ENCODE peak calls at places on chromosomes 11 and 22, in nine cellular contexts. S is stomach, U is A673, Q is colonic mucosa, R is left ventricle myocardium inferior, E is heart left ventricle, M is cardiac muscle cell, W is endodermal cell, H is PC-3. F is an unnamed sample. For H3K4me1, the result is how much of the 10 kb centered on the place peaks cover.

GRCh38 chr22:30041881-30042280 is 38.4 kb upstream of the HORMAD2 start:
- DNase-seq in S (no peak), U (no peak), Q (no peak), R (no peak), E (no peak), M (no peak), W (no peak), H (no peak), F (no peak)

GRCh38 chr11:17476317-17477083 is at the start of gene ABCC8:
- DNase-seq in S (peak), U (no peak), Q (no peak), R (no peak), E (no peak), M (no peak), W (peak), H (no peak), F (no peak)

GRCh38 chr11:134331565-134332188 is at the start of gene GLB1L2:
- DNase-seq in S (peak), U (peak), Q (peak), R (peak), E (peak), M (peak), W (peak), H (peak), F (peak)

GRCh38 chr22:29541845-29542244 is 11.7 kb downstream of the THOC5 start:
- DNase-seq in S (no peak), U (no peak), Q (no peak), R (no peak), E (no peak), M (no peak), W (no peak), H (no peak), F (no peak)

GRCh38 chr22:33850724-33851123 is 69.6 kb downstream of the LARGE1 start:
- DNase-seq in S (no peak), U (no peak), Q (no peak), R (no peak), E (no peak), M (no peak), W (peak), H (no peak), F (no peak)

GRCh38 chr11:47508595-47509555 is 44.1 kb downstream of the CELF1 start:
- DNase-seq in S (peak), U (no peak), Q (peak), R (no peak), E (no peak), M (no peak), W (no peak), H (no peak), F (no peak)

GRCh38 chr11:120303004-120303637 is 22.0 kb upstream of the TLCD5 start:
- DNase-seq in S (peak), U (peak), Q (peak), R (peak), E (peak), M (peak), W (peak), H (peak), F (no peak)

GRCh38 chr11:103842795-103843194 is 193.6 kb upstream of the DDI1 start:
- DNase-seq in S (no peak), U (peak), Q (no peak), R (no peak), E (no peak), M (peak), W (no peak), H (no peak), F (no peak)

GRCh38 chr11:43772733-43773132 is 92.2 kb downstream of the HSD17B12 start:
- DNase-seq in S (no peak), U (no peak), Q (no peak), R (no peak), E (no peak), M (no peak), W (no peak), H (no peak), F (no peak)

GRCh38 chr11:75249704-75250103 is 9.1 kb downstream of the TPBGL start:
- DNase-seq in S (no peak), U (no peak), Q (no peak), R (no peak), E (no peak), M (no peak), W (peak), H (no peak), F (peak)

GRCh38 chr11:99098751-99099150 is 78.0 kb downstream of the CNTN5 start:
- DNase-seq in S (no peak), U (no peak), Q (no peak), R (no peak), E (no peak), M (no peak), W (no peak), H (no peak), F (no peak)

GRCh38 chr11:2523821-2524391 is 79.1 kb downstream of the KCNQ1 start:
- DNase-seq in S (peak), U (no peak), Q (no peak), R (peak), E (peak), M (no peak), W (peak), H (no peak), F (peak)

GRCh38 chr11:15224466-15224865 is 109.7 kb downstream of the INSC start:
- DNase-seq in S (no peak), U (no peak), Q (no peak), R (no peak), E (no peak), M (no peak), W (peak), H (no peak), F (no peak)

GRCh38 chr22:37487559-37487958 is 1.4 kb upstream of the MFNG start:
- DNase-seq in S (no peak), U (no peak), Q (no peak), R (no peak), E (no peak), M (no peak), W (no peak), H (no peak), F (no peak)

GRCh38 chr22:50242406-50242949 is 2.3 kb downstream of the TUBGCP6 start:
- DNase-seq in S (no peak), U (no peak), Q (no peak), R (no peak), E (no peak), M (no peak), W (no peak), H (peak), F (no peak)
- H3K4me3 ChIP-seq in S (peak), U (peak), Q (peak), R (peak), E (peak), M (peak), W (peak), H (peak), F (peak)

GRCh38 chr11:88433546-88434230 is 96.2 kb upstream of the CTSC start:
- DNase-seq in S (no peak), U (no peak), Q (no peak), R (no peak), E (no peak), M (no peak), W (no peak), H (no peak), F (no peak)
- H3K4me1 ChIP-seq in S (under half), U (under half), Q (under half), R (under half), E (under half), M (under half), W (under half), H (under half), F (under half)

DNA sequence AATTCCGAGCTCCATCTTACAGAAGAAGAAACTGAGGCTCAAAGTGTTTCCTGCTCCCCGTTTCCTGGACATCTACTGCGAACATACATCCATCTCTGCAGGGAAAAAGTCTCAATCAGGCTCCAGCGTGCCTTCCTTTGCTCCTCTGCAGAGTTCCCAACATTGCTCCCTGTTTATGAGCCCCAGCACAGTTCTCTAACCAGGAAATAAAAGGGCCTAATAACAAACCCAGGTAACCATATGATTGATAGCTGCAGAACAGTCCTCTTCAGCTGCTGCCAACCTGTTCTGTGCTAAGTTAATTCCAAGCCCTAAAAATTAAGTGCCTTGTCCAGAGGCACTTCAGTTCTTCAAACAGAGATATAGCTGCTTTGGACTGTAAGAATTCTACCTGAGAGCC is 104.9 kb upstream of the ASPHD2 start:
- DNase-seq in S (no peak), U (no peak), Q (no peak), R (no peak), E (no peak), M (no peak), W (no peak), H (no peak), F (no peak)
- H3K4me3 ChIP-seq in S (no peak), U (no peak), Q (no peak), R (no peak), E (no peak), M (no peak), W (no peak), H (no peak), F (no peak)

GRCh38 chr22:35838849-35839646 is 121.4 kb downstream of the APOL5 start:
- DNase-seq in S (no peak), U (peak), Q (peak), R (no peak), E (peak), M (peak), W (peak), H (peak), F (no peak)

GRCh38 chr22:35835267-35835997 is 117.8 kb downstream of the APOL5 start:
- DNase-seq in S (no peak), U (no peak), Q (no peak), R (no peak), E (no peak), M (no peak), W (no peak), H (peak), F (no peak)

GRCh38 chr22:35835998-35836691 is 118.5 kb downstream of the APOL5 start:
- DNase-seq in S (peak), U (peak), Q (peak), R (peak), E (peak), M (peak), W (peak), H (peak), F (no peak)

GRCh38 chr22:35839811-35840739 is 122.4 kb downstream of the APOL5 start:
- DNase-seq in S (peak), U (peak), Q (peak), R (peak), E (peak), M (peak), W (peak), H (peak), F (peak)

DNA sequence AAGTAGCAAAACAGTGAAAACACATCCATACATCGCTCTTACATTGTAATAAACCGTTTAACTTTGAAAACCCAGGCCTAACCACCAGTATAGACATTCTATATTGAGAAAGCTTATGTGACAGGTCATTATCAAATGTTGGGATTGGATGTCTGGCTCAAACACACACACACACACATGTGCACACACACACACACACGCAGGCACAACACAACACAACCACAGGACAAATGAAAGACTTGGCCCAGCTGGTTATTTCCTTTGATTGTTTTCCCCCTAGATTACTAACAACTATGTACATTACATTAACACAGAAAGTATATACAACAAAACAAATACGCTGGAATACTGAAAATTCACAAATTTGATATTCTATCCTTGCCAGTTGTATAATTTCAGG is 119.7 kb downstream of the APOL5 start:
- DNase-seq in S (no peak), U (no peak), Q (no peak), R (no peak), E (no peak), M (no peak), W (no peak), H (no peak), F (no peak)
- H3K4me1 ChIP-seq in S (under half), U (half or more), Q (under half), R (half or more), E (under half), M (under half), W (under half), H (under half), F (under half)

GRCh38 chr11:35617316-35617686 is 959 bp upstream of the FJX1 start:
- DNase-seq in S (no peak), U (no peak), Q (no peak), R (no peak), E (no peak), M (no peak), W (no peak), H (no peak), F (no peak)
- H3K4me3 ChIP-seq in S (peak), U (peak), Q (no peak), R (peak), E (peak), M (no peak), W (peak), H (peak), F (peak)

GRCh38 chr11:9703280-9703679 is 39.4 kb downstream of the SWAP70 start:
- DNase-seq in S (no peak), U (no peak), Q (no peak), R (no peak), E (no peak), M (no peak), W (no peak), H (no peak), F (no peak)
- H3K4me1 ChIP-seq in S (under half), U (under half), Q (under half), R (half or more), E (under half), M (under half), W (under half), H (under half), F (under half)

DNA sequence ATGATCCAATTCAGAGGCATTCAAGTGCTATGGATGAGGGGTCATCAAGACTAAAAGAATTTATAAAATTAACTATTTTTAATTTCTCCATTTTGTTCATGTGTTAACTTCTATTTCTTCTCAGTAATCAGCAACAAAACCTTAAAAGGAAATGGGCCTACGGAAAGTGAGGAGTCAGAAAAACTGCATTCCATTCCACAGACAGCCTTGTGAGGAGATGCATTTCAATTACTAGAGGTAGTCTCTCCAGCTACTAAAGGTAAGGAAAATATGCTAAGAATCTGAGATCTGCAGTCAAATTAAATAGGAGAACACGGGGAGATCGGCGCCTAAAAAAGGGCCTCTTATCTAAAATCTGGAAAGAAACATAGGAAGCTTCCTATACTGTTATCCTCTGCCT is 661.7 kb downstream of the DLG2 start:
- DNase-seq in S (no peak), U (no peak), Q (no peak), R (no peak), E (no peak), M (no peak), W (no peak), H (no peak), F (no peak)
- H3K4me3 ChIP-seq in S (no peak), U (no peak), Q (no peak), R (no peak), E (no peak), M (no peak), W (no peak), H (no peak), F (no peak)

GRCh38 chr11:78562398-78562797 is 12.3 kb downstream of the NARS2 start:
- DNase-seq in S (no peak), U (peak), Q (no peak), R (no peak), E (no peak), M (peak), W (no peak), H (peak), F (no peak)
- H3K4me1 ChIP-seq in S (under half), U (under half), Q (under half), R (under half), E (under half), M (under half), W (under half), H (under half), F (under half)

F was measured in upper lobe of right lung.